ENCODE peak calls at places on chromosomes 6 and 20, in six cellular contexts. I is colonic mucosa, M is tibial nerve, D is GM23248, J is heart left ventricle, Z is breast epithelium. F is an unnamed sample.

GRCh38 chr6:73309784-73310502 is 44.1 kb downstream of the DPPA5 start:
- DNase-seq in J (peak; percentile 45), M (peak; percentile 8), D (peak; percentile 75), I (peak; percentile 69), Z (no peak), F (peak; percentile 52)

GRCh38 chr6:19795211-19795610 is 42.0 kb upstream of the ID4 start:
- DNase-seq in I (no peak), Z (no peak), M (no peak), J (no peak), D (no peak), F (no peak)

GRCh38 chr6:131063764-131064272 is 773 bp upstream of the EPB41L2 start:
- DNase-seq in J (no peak), Z (no peak), D (peak; percentile 36), M (no peak), I (peak; percentile 50), F (no peak)

GRCh38 chr6:105733556-105734162 is 330.8 kb upstream of the PREP start:
- DNase-seq in Z (no peak), M (no peak), J (no peak), D (peak; percentile 70), I (no peak), F (no peak)

GRCh38 chr6:106255306-106255705 is 70.3 kb downstream of the ATG5 start:
- DNase-seq in M (no peak), Z (no peak), I (no peak), D (peak; percentile 39), J (no peak), F (no peak)

GRCh38 chr20:19974621-19975435 is 42.3 kb upstream of the NAA20 start:
- DNase-seq in Z (peak; percentile 82), J (peak; percentile 91), M (peak; percentile 73), D (peak; percentile 96), I (peak; percentile 59), F (peak; percentile 84)

GRCh38 chr6:12637960-12638641 is 78.5 kb upstream of the PHACTR1 start:
- DNase-seq in M (peak; percentile 33), J (peak; percentile 28), Z (no peak), D (peak; percentile 88), I (peak; percentile 34), F (peak; percentile 48)

GRCh38 chr6:30212865-30213653 is at the start of gene TRIM26:
- DNase-seq in I (peak; percentile 98), M (peak; percentile 97), D (peak; percentile 99), Z (peak; percentile 99), J (peak; percentile 98), F (peak; percentile 98)

GRCh38 chr20:61185841-61186601 is 66.0 kb upstream of the CDH4 start:
- DNase-seq in Z (peak; percentile 34), I (no peak), J (no peak), D (peak; percentile 81), M (no peak), F (no peak)

GRCh38 chr6:148981515-148981914 is 234.7 kb downstream of the UST start:
- DNase-seq in J (no peak), Z (no peak), I (no peak), M (no peak), D (no peak), F (no peak)

GRCh38 chr6:16684896-16685554 is 76.2 kb downstream of the ATXN1 start:
- DNase-seq in D (peak; percentile 93), I (no peak), Z (no peak), M (no peak), J (no peak), F (no peak)

GRCh38 chr20:49754596-49754995 is 40.9 kb upstream of the B4GALT5 start:
- DNase-seq in J (no peak), I (no peak), M (no peak), D (no peak), Z (no peak), F (no peak)

GRCh38 chr6:154138806-154139205 is 99.8 kb downstream of the OPRM1 start:
- DNase-seq in Z (no peak), M (no peak), I (no peak), D (no peak), J (no peak), F (no peak)

GRCh38 chr20:48360338-48360698 is 467.5 kb downstream of the PREX1 start:
- DNase-seq in I (no peak), D (no peak), J (no peak), Z (no peak), M (no peak), F (no peak)

GRCh38 chr6:15736023-15736696 is 73.3 kb upstream of the DTNBP1 start:
- DNase-seq in M (no peak), D (no peak), I (no peak), J (no peak), Z (no peak), F (no peak)

GRCh38 chr6:139126255-139126654 is 8.6 kb upstream of the HECA start:
- DNase-seq in M (peak; percentile 34), I (no peak), J (no peak), D (peak; percentile 97), Z (no peak), F (no peak)

DNA sequence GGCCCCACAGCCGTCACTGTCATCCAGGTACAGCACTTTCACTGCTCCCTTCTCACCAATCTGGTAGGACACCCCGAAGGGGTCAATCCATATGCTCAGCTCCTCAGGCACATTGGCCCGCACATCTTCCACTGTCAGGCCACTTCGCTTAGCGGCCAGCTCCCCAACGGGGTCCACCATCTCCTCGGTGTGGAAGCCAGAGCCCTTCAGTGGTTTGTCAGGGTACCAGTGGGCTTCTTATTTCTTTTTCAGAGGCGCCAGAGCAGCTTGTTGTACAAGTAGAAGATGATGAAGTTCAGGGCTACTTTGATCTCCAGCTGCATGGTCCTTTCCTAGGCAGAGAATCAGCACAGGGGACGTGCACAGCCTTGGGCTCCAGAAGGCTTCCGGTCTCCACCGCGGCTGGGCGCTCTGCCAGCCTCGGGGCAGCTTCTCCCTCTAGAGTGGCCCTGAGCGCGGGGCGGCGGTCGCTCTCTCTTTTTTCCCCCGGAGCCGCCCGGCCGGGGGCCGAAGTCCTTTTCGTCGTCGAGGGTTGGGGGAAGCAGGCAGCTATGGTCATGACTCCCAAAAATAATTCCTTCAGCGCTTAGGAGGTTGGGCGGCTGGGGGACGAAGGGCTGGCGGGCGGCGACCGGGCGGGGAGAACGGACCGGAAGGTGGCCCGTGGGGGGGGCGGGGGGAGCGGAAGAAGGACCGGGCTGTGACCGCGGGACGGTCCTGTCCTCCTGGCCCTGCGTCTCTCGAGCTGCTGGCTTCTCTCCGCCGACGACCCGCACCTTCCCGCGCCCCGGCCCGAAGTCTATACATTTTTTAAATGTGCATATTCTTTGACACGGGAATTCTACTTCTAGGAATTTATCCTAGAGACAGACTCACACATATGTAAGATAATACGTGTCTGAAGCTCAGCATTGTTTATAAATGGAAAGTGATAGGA is 6.5 kb upstream of the ZSCAN9 start:
- DNase-seq in J (peak; percentile 85), M (peak; percentile 55), I (peak; percentile 78), Z (no peak), D (peak; percentile 66), F (peak; percentile 69)
- H3K4me3 ChIP-seq in J (peak overlapping the region; percentile 73), M (peak overlapping the region; percentile 37), I (peak overlapping the region; percentile 48), Z (peak overlapping the region; percentile 59), D (peak overlapping the region; percentile 82), F (peak overlapping the region; percentile 40)

GRCh38 chr6:113758725-113759576 is 98.2 kb upstream of the MARCKS start:
- DNase-seq in Z (no peak), I (no peak), D (no peak), J (no peak), M (no peak), F (no peak)

GRCh38 chr6:113755449-113756289 is 101.5 kb upstream of the MARCKS start:
- DNase-seq in Z (no peak), J (peak; percentile 28), I (no peak), D (no peak), M (no peak), F (no peak)

GRCh38 chr6:113754291-113754690 is 102.9 kb upstream of the MARCKS start:
- DNase-seq in Z (no peak), J (no peak), I (no peak), M (no peak), D (no peak), F (no peak)

GRCh38 chr6:113758214-113758613 is 98.9 kb upstream of the MARCKS start:
- DNase-seq in I (no peak), Z (no peak), M (no peak), J (no peak), D (no peak), F (no peak)

GRCh38 chr6:113756290-113756665 is 100.9 kb upstream of the MARCKS start:
- DNase-seq in D (no peak), M (no peak), I (no peak), J (no peak), Z (no peak), F (no peak)
- H3K9me3 ChIP-seq in D (no peaks in the 10 kb centered on the region), M (no peaks in the 10 kb centered on the region), I (no peaks in the 10 kb centered on the region), J (no peaks in the 10 kb centered on the region), Z (no peaks in the 10 kb centered on the region), F (no peaks in the 10 kb centered on the region)

DNA sequence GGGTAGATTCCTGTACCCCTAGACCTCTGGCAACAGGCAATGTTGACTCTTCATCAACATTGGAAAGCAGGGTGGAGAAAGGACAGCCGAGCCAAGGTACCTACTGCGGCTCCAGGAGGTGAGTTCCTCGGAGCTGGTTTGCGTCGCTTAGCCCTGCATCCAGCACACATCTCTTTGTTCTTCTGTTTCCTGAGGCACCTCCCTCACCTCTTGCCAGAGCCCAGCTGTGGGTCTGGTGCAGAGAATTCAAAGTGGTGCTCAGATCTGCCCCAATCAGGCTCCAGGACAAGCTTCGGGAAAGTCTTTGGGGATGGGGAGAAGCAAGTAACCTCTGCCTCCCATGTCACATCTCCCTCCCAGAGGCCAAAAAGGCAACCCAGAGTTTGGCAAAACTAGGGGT is 2.2 kb downstream of the KCNG1 start:
- DNase-seq in I (no peak), M (no peak), J (no peak), D (no peak), Z (no peak), F (no peak)
- H3K4me3 ChIP-seq in I (no peak overlapping the region), M (no peak overlapping the region), J (no peak overlapping the region), D (no peak overlapping the region), Z (no peak overlapping the region), F (no peak overlapping the region)

DNA sequence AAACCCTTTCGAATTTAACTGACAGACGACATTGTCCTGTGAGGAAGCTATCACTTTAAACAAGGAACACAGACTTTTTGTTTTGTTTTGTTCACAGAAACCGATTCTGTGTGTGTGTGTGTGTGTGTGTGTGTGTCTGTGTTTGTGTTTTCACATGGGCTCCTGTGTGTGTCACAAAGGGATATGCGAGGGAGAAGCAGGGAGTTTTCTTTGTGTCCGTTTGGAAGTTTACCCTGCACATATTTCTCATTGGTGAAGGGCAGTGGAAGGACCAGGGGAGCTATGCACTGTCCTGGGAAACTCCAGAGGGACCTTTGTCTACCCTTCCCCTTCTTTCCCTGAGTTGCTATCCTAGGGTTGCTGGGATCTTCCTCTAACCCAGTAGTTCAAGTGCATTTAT is 17.7 kb downstream of the POM121L2 start:
- DNase-seq in Z (no peak), D (no peak), J (no peak), M (no peak), I (no peak), F (no peak)
- H3K9me3 ChIP-seq in Z (no peaks in the 10 kb centered on the region), D (no peaks in the 10 kb centered on the region), J (no peaks in the 10 kb centered on the region), M (no peaks in the 10 kb centered on the region), I (no peaks in the 10 kb centered on the region), F (peaks cover 6% of the 10 kb centered on the region)

GRCh38 chr20:63950701-63951397 is 5.4 kb downstream of the UCKL1 start:
- DNase-seq in D (no peak), I (no peak), Z (no peak), M (no peak), J (peak; percentile 66), F (no peak)
- H3K4me3 ChIP-seq in D (no peak overlapping the region), I (no peak overlapping the region), Z (no peak overlapping the region), M (no peak overlapping the region), J (peak overlapping the region; percentile 49), F (no peak overlapping the region)

GRCh38 chr6:4489538-4489937 is 286.7 kb upstream of the CDYL start:
- DNase-seq in M (no peak), I (no peak), J (no peak), D (no peak), Z (no peak), F (no peak)
- H3K9me3 ChIP-seq in M (no peaks in the 10 kb centered on the region), I (no peaks in the 10 kb centered on the region), J (no peaks in the 10 kb centered on the region), D (no peaks in the 10 kb centered on the region), Z (peaks cover 11% of the 10 kb centered on the region), F (peaks cover 3% of the 10 kb centered on the region)

GRCh38 chr20:25148181-25148981 is 47.1 kb upstream of the ENTPD6 start:
- DNase-seq in J (peak; percentile 48), Z (no peak), M (peak; percentile 51), D (peak; percentile 82), I (peak; percentile 30), F (peak; percentile 51)
- H3K4me3 ChIP-seq in J (peak overlapping the region; percentile 49), Z (peak overlapping the region; percentile 35), M (peak overlapping the region; percentile 21), D (peak overlapping the region; percentile 61), I (peak overlapping the region; percentile 31), F (no peak overlapping the region)

F was measured in lung.